ENCODE peak calls at places on chromosomes 3 and 15, in five cellular contexts. One of them, this sample, is unnamed.

GRCh38 chr3:105399062-105399461 is 32.4 kb downstream of the ALCAM start:
- DNase-seq in H9: no peak
- DNase-seq in mesenchymal stem cell: no peak
- DNase-seq in IMR-90: no peak
- DNase-seq in neuronal stem cell: no peak
- DNase-seq in this sample: no peak

GRCh38 chr3:189142527-189142926 is 29.2 kb upstream of the TPRG1 start:
- DNase-seq in H9: no peak
- DNase-seq in mesenchymal stem cell: no peak
- DNase-seq in IMR-90: no peak
- DNase-seq in neuronal stem cell: no peak
- DNase-seq in this sample: peak; percentile 50

GRCh38 chr3:45198264-45199260 is 27.5 kb downstream of the TMEM158 start:
- DNase-seq in H9: no peak
- DNase-seq in mesenchymal stem cell: peak; percentile 53
- DNase-seq in IMR-90: peak; percentile 41
- DNase-seq in neuronal stem cell: no peak
- DNase-seq in this sample: peak; percentile 58

GRCh38 chr3:157531771-157532170 is 28.6 kb upstream of the VEPH1 start:
- DNase-seq in H9: no peak
- DNase-seq in mesenchymal stem cell: no peak
- DNase-seq in IMR-90: peak; percentile 21
- DNase-seq in neuronal stem cell: no peak
- DNase-seq in this sample: no peak

GRCh38 chr15:94272251-94272898 is 41.0 kb downstream of the MCTP2 start:
- DNase-seq in H9: no peak
- DNase-seq in mesenchymal stem cell: peak; percentile 32
- DNase-seq in IMR-90: no peak
- DNase-seq in neuronal stem cell: no peak
- DNase-seq in this sample: no peak

GRCh38 chr15:32867313-32867626 is 149.5 kb downstream of the GREM1 start:
- DNase-seq in H9: no peak
- DNase-seq in mesenchymal stem cell: peak; percentile 94
- DNase-seq in IMR-90: peak; percentile 96
- DNase-seq in neuronal stem cell: no peak
- DNase-seq in this sample: peak; percentile 67

GRCh38 chr15:44215594-44215993 is 20.5 kb upstream of the FRMD5 start:
- DNase-seq in H9: no peak
- DNase-seq in mesenchymal stem cell: peak; percentile 47
- DNase-seq in IMR-90: peak; percentile 90
- DNase-seq in neuronal stem cell: no peak
- DNase-seq in this sample: no peak

GRCh38 chr3:17233398-17233800 is 348.6 kb downstream of the PLCL2 start:
- DNase-seq in H9: no peak
- DNase-seq in mesenchymal stem cell: peak; percentile 61
- DNase-seq in IMR-90: peak; percentile 67
- DNase-seq in neuronal stem cell: peak; percentile 29
- DNase-seq in this sample: peak; percentile 66

GRCh38 chr3:183275418-183275817 is 22.4 kb downstream of the B3GNT5 start:
- DNase-seq in H9: no peak
- DNase-seq in mesenchymal stem cell: no peak
- DNase-seq in IMR-90: peak; percentile 80
- DNase-seq in neuronal stem cell: no peak
- DNase-seq in this sample: no peak

GRCh38 chr3:14284694-14285404 is 106.2 kb downstream of the LSM3 start:
- DNase-seq in H9: no peak
- DNase-seq in mesenchymal stem cell: no peak
- DNase-seq in IMR-90: no peak
- DNase-seq in neuronal stem cell: no peak
- DNase-seq in this sample: no peak

GRCh38 chr3:183253364-183253960 is 409 bp downstream of the B3GNT5 start:
- DNase-seq in H9: no peak
- DNase-seq in mesenchymal stem cell: peak; percentile 73
- DNase-seq in IMR-90: peak; percentile 41
- DNase-seq in neuronal stem cell: no peak
- DNase-seq in this sample: peak; percentile 68

GRCh38 chr3:31532587-31533168 is at the start of gene STT3B:
- DNase-seq in H9: peak; percentile 78
- DNase-seq in mesenchymal stem cell: peak; percentile 89
- DNase-seq in IMR-90: peak; percentile 75
- DNase-seq in neuronal stem cell: no peak
- DNase-seq in this sample: no peak

GRCh38 chr3:169147246-169148008 is 516.1 kb downstream of the MECOM start:
- DNase-seq in H9: peak; percentile 86
- DNase-seq in mesenchymal stem cell: peak; percentile 65
- DNase-seq in IMR-90: peak; percentile 61
- DNase-seq in neuronal stem cell: peak; percentile 80
- DNase-seq in this sample: peak; percentile 95

GRCh38 chr15:78879517-78880241 is 7.0 kb downstream of the MORF4L1 start:
- DNase-seq in H9: no peak
- DNase-seq in mesenchymal stem cell: peak; percentile 45
- DNase-seq in IMR-90: peak; percentile 40
- DNase-seq in neuronal stem cell: no peak
- DNase-seq in this sample: no peak

GRCh38 chr15:82832601-82833209 is 23.3 kb downstream of the WHAMM start:
- DNase-seq in H9: no peak
- DNase-seq in mesenchymal stem cell: peak; percentile 86
- DNase-seq in IMR-90: peak; percentile 93
- DNase-seq in neuronal stem cell: no peak
- DNase-seq in this sample: no peak

GRCh38 chr3:118675305-118675704 is 359.3 kb downstream of the IGSF11 start:
- DNase-seq in H9: no peak
- DNase-seq in mesenchymal stem cell: no peak
- DNase-seq in IMR-90: no peak
- DNase-seq in neuronal stem cell: no peak
- DNase-seq in this sample: no peak

GRCh38 chr3:179146911-179147570 is 1.1 kb upstream of the PIK3CA start:
- DNase-seq in H9: no peak
- DNase-seq in mesenchymal stem cell: peak; percentile 83
- DNase-seq in IMR-90: peak; percentile 68
- DNase-seq in neuronal stem cell: peak; percentile 57
- DNase-seq in this sample: peak; percentile 86

GRCh38 chr15:99683000-99683670 is 50.1 kb downstream of the LYSMD4 start:
- DNase-seq in H9: no peak
- DNase-seq in mesenchymal stem cell: peak; percentile 45
- DNase-seq in IMR-90: peak; percentile 22
- DNase-seq in neuronal stem cell: no peak
- DNase-seq in this sample: no peak

GRCh38 chr3:115623414-115623868 is at the start of gene GAP43:
- DNase-seq in H9: peak; percentile 85
- DNase-seq in mesenchymal stem cell: peak; percentile 82
- DNase-seq in IMR-90: peak; percentile 86
- DNase-seq in neuronal stem cell: no peak
- DNase-seq in this sample: peak; percentile 94

GRCh38 chr3:122898298-122898697 is 103.4 kb downstream of the SLC49A4 start:
- DNase-seq in H9: no peak
- DNase-seq in mesenchymal stem cell: no peak
- DNase-seq in IMR-90: no peak
- DNase-seq in neuronal stem cell: no peak
- DNase-seq in this sample: no peak

GRCh38 chr3:66439666-66440344 is 61.0 kb downstream of the LRIG1 start:
- DNase-seq in H9: no peak
- DNase-seq in mesenchymal stem cell: no peak
- DNase-seq in IMR-90: no peak
- DNase-seq in neuronal stem cell: no peak
- DNase-seq in this sample: no peak

GRCh38 chr3:66442254-66443249 is 58.3 kb downstream of the LRIG1 start:
- DNase-seq in H9: peak; percentile 95
- DNase-seq in mesenchymal stem cell: peak; percentile 74
- DNase-seq in IMR-90: peak; percentile 93
- DNase-seq in neuronal stem cell: no peak
- DNase-seq in this sample: peak; percentile 97

GRCh38 chr3:66443404-66443803 is 57.4 kb downstream of the LRIG1 start:
- DNase-seq in H9: no peak
- DNase-seq in mesenchymal stem cell: no peak
- DNase-seq in IMR-90: no peak
- DNase-seq in neuronal stem cell: no peak
- DNase-seq in this sample: no peak

GRCh38 chr3:66441692-66442091 is 59.1 kb downstream of the LRIG1 start:
- DNase-seq in H9: no peak
- DNase-seq in mesenchymal stem cell: no peak
- DNase-seq in IMR-90: no peak
- DNase-seq in neuronal stem cell: no peak
- DNase-seq in this sample: peak; percentile 22

DNA sequence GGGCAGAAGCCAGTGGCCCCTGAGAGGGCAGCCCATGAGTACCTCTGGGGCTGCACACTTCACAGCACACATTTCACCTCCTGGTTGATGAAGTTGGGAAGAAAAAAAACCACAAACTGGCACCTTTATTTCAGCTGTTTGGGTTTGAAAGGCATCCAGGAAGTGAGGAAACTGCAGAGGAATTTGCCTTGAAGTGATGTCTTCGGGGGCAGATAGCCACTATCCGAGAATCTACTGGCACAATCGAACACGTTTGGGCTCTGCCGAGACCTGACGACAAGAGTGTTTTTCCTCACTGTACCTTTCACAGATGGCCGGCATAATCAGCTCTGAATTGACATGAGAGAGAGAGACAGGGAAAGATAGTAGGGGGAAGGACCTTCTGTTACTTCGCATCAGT is 59.7 kb downstream of the LRIG1 start:
- DNase-seq in H9: no peak
- DNase-seq in mesenchymal stem cell: peak; percentile 44
- DNase-seq in IMR-90: peak; percentile 72
- DNase-seq in neuronal stem cell: no peak
- DNase-seq in this sample: peak; percentile 93
- H2AK5ac ChIP-seq in H9: no peak overlapping the region
- H2AK5ac ChIP-seq in mesenchymal stem cell: peak overlapping the region; percentile 42
- H2AK5ac ChIP-seq in IMR-90: peak overlapping the region; percentile 92
- H2AK5ac ChIP-seq in neuronal stem cell: no peak overlapping the region
- H2AK5ac ChIP-seq in this sample: peak overlapping the region; percentile 98

DNA sequence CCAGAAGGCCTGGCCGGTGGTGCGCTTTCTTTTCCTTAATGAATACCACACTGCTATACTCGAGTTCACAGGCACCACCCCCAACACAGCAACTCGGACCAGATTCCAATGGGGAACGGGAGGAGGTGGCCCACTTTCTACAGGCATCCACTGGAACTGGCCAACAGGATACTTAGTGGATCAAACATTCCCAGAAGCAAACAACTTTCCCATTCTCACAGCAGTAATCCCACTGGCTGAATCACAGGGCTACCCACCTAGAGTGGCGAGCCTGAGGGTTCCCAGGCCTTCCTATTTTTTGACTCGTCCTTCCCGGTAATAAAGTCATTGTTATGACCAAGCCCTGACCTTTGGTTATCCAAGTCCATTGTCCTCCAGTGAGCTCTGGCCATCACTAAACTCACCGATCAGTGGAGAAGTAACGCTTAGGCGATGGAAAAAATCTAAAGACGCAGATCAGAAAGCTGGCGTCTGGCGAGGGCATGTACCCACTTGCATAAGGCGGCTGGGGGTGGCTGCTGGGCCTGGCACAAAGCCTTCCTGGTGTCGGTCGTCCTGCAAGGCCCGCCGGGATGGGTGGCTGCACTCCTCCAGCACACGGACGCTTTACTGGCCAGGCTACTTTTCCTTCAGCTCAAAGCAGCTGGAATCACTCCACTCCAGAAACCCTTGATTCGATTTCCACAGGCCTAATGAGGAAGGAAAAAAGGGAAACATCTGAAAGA is 1.2 kb downstream of the EOGT start:
- DNase-seq in H9: peak; percentile 63
- DNase-seq in mesenchymal stem cell: peak; percentile 17
- DNase-seq in IMR-90: peak; percentile 63
- DNase-seq in neuronal stem cell: no peak
- DNase-seq in this sample: peak; percentile 71
- H2BK15ac ChIP-seq in H9: no peak overlapping the region
- H2BK15ac ChIP-seq in mesenchymal stem cell: peak overlapping the region; percentile 36
- H2BK15ac ChIP-seq in IMR-90: peak overlapping the region; percentile 56
- H2BK15ac ChIP-seq in neuronal stem cell: no peak overlapping the region
- H2BK15ac ChIP-seq in this sample: no peak overlapping the region

GRCh38 chr15:74365619-74366445 is 1.6 kb downstream of the CYP11A1 start:
- DNase-seq in H9: peak; percentile 66
- DNase-seq in mesenchymal stem cell: peak; percentile 61
- DNase-seq in IMR-90: peak; percentile 41
- DNase-seq in neuronal stem cell: peak; percentile 44
- DNase-seq in this sample: peak; percentile 84
- H2AK5ac ChIP-seq in H9: no peak overlapping the region
- H2AK5ac ChIP-seq in mesenchymal stem cell: no peak overlapping the region
- H2AK5ac ChIP-seq in IMR-90: no peak overlapping the region
- H2AK5ac ChIP-seq in neuronal stem cell: no peak overlapping the region
- H2AK5ac ChIP-seq in this sample: no peak overlapping the region

GRCh38 chr3:69200384-69201068 is 78.1 kb upstream of the LMOD3 start:
- DNase-seq in H9: no peak
- DNase-seq in mesenchymal stem cell: peak; percentile 50
- DNase-seq in IMR-90: peak; percentile 19
- DNase-seq in neuronal stem cell: peak; percentile 12
- DNase-seq in this sample: peak; percentile 62
- H2BK15ac ChIP-seq in H9: no peak overlapping the region
- H2BK15ac ChIP-seq in mesenchymal stem cell: no peak overlapping the region
- H2BK15ac ChIP-seq in IMR-90: no peak overlapping the region
- H2BK15ac ChIP-seq in neuronal stem cell: no peak overlapping the region
- H2BK15ac ChIP-seq in this sample: no peak overlapping the region